ENCODE peak calls at places on chromosomes 2 and 18, in four cellular contexts. H is kidney epithelial cell, O is fibroblast of the aortic adventitia, K is right lobe of liver. M is an unnamed sample.
A peak's percentile ranks its signal among the peaks of the same experiment; 100 is the strongest.

GRCh38 chr2:214311031-214311533 is 99.8 kb upstream of the VWC2L start:
- DNase-seq in O (no peak), K (no peak), H (no peak), M (no peak)

GRCh38 chr18:76130845-76131244 is 364.2 kb downstream of the ZNF516 start:
- DNase-seq in H (no peak), K (no peak), O (peak; percentile 43), M (no peak)

GRCh38 chr2:191811807-191812602 is 34.9 kb downstream of the CAVIN2 start:
- DNase-seq in H (no peak), K (peak; percentile 58), O (peak; percentile 85), M (peak; percentile 41)

GRCh38 chr2:205934443-205934842 is 151.5 kb downstream of the INO80D start:
- DNase-seq in O (peak; percentile 2), K (no peak), H (no peak), M (no peak)

GRCh38 chr2:105879798-105880300 is 135.1 kb downstream of the NCK2 start:
- DNase-seq in K (no peak), O (no peak), H (no peak), M (no peak)

GRCh38 chr2:160367887-160368286 is 125.7 kb downstream of the RBMS1 start:
- DNase-seq in O (peak; percentile 97), H (peak; percentile 92), K (no peak), M (peak; percentile 83)

GRCh38 chr2:120378605-120379004 is 32.7 kb downstream of the INHBB start:
- DNase-seq in O (no peak), K (no peak), H (no peak), M (no peak)

GRCh38 chr2:19846030-19846429 is 55.8 kb downstream of the TTC32 start:
- DNase-seq in K (no peak), O (no peak), H (no peak), M (no peak)

GRCh38 chr2:204897561-204897960 is 352.3 kb downstream of the PARD3B start:
- DNase-seq in H (no peak), K (no peak), O (no peak), M (no peak)

GRCh38 chr2:73811878-73812277 is 16.9 kb upstream of the STAMBP start:
- DNase-seq in K (no peak), H (no peak), O (no peak), M (no peak)

GRCh38 chr2:177633111-177633510 is 240.5 kb downstream of the AGPS start:
- DNase-seq in H (no peak), O (no peak), K (no peak), M (no peak)

GRCh38 chr2:68190991-68191731 is 33.5 kb downstream of the PNO1 start:
- DNase-seq in K (no peak), H (peak; percentile 21), O (peak; percentile 73), M (peak; percentile 72)

GRCh38 chr18:44823782-44824181 is 143.1 kb downstream of the SETBP1 start:
- DNase-seq in K (no peak), H (no peak), O (peak; percentile 82), M (no peak)

GRCh38 chr2:172324198-172324597 is 103.2 kb upstream of the ITGA6 start:
- DNase-seq in O (no peak), H (no peak), K (no peak), M (no peak)

GRCh38 chr2:121710470-121711170 is 26.1 kb downstream of the NIFK start:
- DNase-seq in K (no peak), H (no peak), O (no peak), M (no peak)

GRCh38 chr18:6198585-6198984 is 216.1 kb downstream of the L3MBTL4 start:
- DNase-seq in O (no peak), K (no peak), H (no peak), M (no peak)

GRCh38 chr2:84969511-84970265 is 1.3 kb upstream of the KCMF1 start:
- DNase-seq in H (no peak), K (no peak), O (peak; percentile 55), M (no peak)

GRCh38 chr2:170819941-170820646 is 3.4 kb downstream of the GAD1 start:
- DNase-seq in O (no peak), H (no peak), K (no peak), M (no peak)

GRCh38 chr2:105329561-105330495 is at the start of gene TGFBRAP1:
- DNase-seq in H (no peak), O (no peak), K (peak; percentile 64), M (no peak)

GRCh38 chr2:102509749-102510148 is 36.7 kb downstream of the SLC9A4 start:
- DNase-seq in O (peak; percentile 56), K (no peak), H (no peak), M (no peak)

GRCh38 chr18:27202771-27203170 is 17.7 kb upstream of the CHST9 start:
- DNase-seq in H (no peak), O (no peak), K (no peak), M (no peak)

GRCh38 chr2:234044157-234044556 is 6.3 kb upstream of the SPP2 start:
- DNase-seq in K (no peak), H (no peak), O (peak; percentile 93), M (peak; percentile 79)

GRCh38 chr2:195411219-195411687 is 245.8 kb upstream of the SLC39A10 start:
- DNase-seq in O (peak; percentile 48), H (peak; percentile 21), K (no peak), M (peak; percentile 4)

GRCh38 chr2:164871404-164871803 is 29.8 kb upstream of the COBLL1 start:
- DNase-seq in K (no peak), H (no peak), O (no peak), M (no peak)

GRCh38 chr2:104766683-104767082 is 87.2 kb upstream of the POU3F3 start:
- DNase-seq in O (no peak), H (no peak), K (no peak), M (no peak)

GRCh38 chr2:207750315-207750714 is 19.4 kb downstream of the FZD5 start:
- DNase-seq in K (no peak), H (no peak), O (no peak), M (no peak)

GRCh38 chr2:44456946-44457345 is 95.2 kb downstream of the CAMKMT start:
- DNase-seq in H (no peak), O (no peak), K (no peak), M (no peak)

GRCh38 chr18:23684515-23685197 is 4.6 kb upstream of the LAMA3 start:
- DNase-seq in H (no peak), K (no peak), O (peak; percentile 40), M (no peak)

GRCh38 chr18:55275042-55275897 is 312.7 kb downstream of the TCF4 start:
- DNase-seq in K (no peak), H (no peak), O (peak; percentile 69), M (peak; percentile 57)

GRCh38 chr2:43877782-43878464 is 39.2 kb downstream of the ABCG8 start:
- DNase-seq in H (no peak), K (no peak), O (peak; percentile 54), M (peak; percentile 12)

GRCh38 chr2:175373001-175373727 is 191.7 kb upstream of the ATP5MC3 start:
- DNase-seq in H (peak; percentile 23), O (peak; percentile 24), K (no peak), M (no peak)

GRCh38 chr2:106825161-106825560 is 60.8 kb downstream of the ST6GAL2 start:
- DNase-seq in K (no peak), H (peak; percentile 16), O (no peak), M (no peak)

GRCh38 chr2:189217546-189217945 is 38.0 kb upstream of the COL5A2 start:
- DNase-seq in H (no peak), O (peak; percentile 92), K (no peak), M (no peak)

GRCh38 chr18:2827076-2827475 is 19.7 kb upstream of the EMILIN2 start:
- DNase-seq in H (no peak), K (no peak), O (peak; percentile 68), M (no peak)

GRCh38 chr2:109451671-109452070 is 162.1 kb downstream of the SEPTIN10 start:
- DNase-seq in O (no peak), K (peak; percentile 24), H (no peak), M (no peak)

GRCh38 chr2:109448946-109449788 is 164.6 kb downstream of the SEPTIN10 start:
- DNase-seq in H (no peak), K (peak; percentile 80), O (peak; percentile 12), M (no peak)

GRCh38 chr2:109452318-109453305 is 161.2 kb downstream of the SEPTIN10 start:
- DNase-seq in H (no peak), K (peak; percentile 42), O (no peak), M (no peak)

GRCh38 chr2:109453596-109453995 is 160.2 kb downstream of the SEPTIN10 start:
- DNase-seq in H (no peak), O (no peak), K (peak; percentile 84), M (no peak)

DNA sequence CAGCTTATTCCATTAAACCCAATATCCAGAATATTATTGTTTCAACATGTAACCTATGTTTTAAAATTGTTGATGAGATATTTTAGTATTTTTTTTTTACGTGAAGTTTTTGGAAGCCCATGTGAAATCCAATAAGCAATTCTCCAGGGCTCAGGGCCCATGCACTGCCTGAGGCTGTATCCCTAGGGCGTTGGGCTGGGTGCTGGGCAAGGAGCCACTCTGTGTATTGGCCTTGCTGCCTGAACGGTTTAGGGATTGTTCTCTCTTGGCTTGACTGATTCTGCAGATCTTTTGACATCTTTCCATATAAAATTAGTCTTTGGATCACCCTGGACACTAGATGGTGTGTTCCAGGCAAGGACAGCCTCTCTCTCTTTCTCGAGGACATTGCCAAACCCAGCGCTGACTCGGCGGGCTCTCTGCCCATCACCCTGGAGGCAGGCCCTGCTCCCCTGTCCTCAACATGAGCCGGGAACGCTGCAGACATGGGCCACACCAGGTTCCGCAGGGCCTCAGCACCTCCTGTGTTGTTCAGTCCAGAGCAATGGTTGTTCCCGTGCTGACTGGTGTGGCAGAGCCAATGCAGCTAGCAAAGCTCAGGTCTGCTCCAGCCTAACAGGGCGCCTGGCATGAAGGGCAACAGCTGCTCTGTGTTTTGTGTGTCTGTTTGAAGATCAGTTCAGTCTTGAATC is 163.0 kb downstream of the SEPTIN10 start:
- DNase-seq in O (peak; percentile 25), K (peak; percentile 58), H (no peak), M (no peak)
- TF ChIP-seq CTCF in O (no peak), K (no peak), H (no peak), M (no peak)

DNA sequence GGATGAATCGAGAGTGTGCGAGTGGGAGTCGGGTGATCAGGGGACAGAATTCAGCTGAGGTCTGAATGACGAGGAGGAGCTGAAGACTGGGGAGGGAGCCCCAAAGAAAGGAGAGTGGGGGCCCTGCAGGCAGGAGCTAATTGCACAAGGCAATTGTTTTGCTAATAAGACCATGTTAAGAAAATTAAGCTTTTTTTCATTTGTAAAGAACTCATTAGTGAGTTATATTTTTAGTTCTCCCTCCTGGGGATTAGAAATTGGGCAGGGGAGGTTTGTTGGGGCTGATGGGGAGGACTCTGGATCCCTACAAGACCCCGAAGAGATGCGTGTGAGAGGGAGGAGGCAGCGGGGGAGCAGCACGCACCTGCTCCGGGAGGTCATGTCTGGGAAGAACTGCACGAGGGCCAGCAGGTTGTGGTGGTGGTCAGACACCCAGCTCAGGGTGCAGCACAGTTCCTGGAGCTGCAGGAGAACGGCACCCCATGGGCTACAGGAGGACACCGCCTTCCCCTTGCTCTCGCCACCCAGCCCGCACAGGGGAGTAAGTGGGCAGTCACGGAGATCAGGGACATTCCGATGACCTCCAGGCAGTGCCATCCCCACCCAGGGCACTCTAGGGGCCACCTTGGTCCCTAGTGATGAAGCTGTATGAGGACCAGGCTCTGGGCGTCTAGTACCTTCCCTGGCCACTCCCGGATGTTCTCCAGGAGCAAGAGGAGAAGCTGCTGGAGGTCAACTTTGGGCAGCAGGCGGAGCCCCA is 51.1 kb upstream of the SEMA4C start:
- DNase-seq in O (no peak), H (no peak), K (no peak), M (no peak)
- H3K4me3 ChIP-seq in O (no peak overlapping the region), H (no peak overlapping the region), K (no peak overlapping the region), M (no peak overlapping the region)

GRCh38 chr2:132798334-132798733 is 128.3 kb upstream of the LYPD1 start:
- DNase-seq in H (no peak), K (no peak), O (no peak), M (no peak)
- TF ChIP-seq CTCF in H (no peak), K (no peak), O (no peak), M (no peak)

GRCh38 chr18:47717257-47717656 is 213.2 kb downstream of the SMAD2 start:
- DNase-seq in H (no peak), K (no peak), O (no peak), M (no peak)
- H3K4me3 ChIP-seq in H (no peak overlapping the region), K (no peak overlapping the region), O (no peak overlapping the region), M (no peak overlapping the region)

M was measured in HFF-Myc.